ENCODE peak calls at places on chromosomes 12 and 14, in nine cellular contexts. Q is foreskin fibroblast; D is H1; M is heart right ventricle; S is GM20000; N is ovary; W is cardiac muscle cell; X is CD8-positive, alpha-beta T cell; B is endothelial cell of umbilical vein. K is an unnamed sample.

GRCh38 chr12:127125607-127126259 is 1141.2 kb upstream of the TMEM132C start:
- DNase-seq in B (no peak), W (peak), M (no peak), D (no peak), X (no peak), S (no peak), Q (peak), N (no peak), K (no peak)

GRCh38 chr14:101361451-101362433 is 199.6 kb upstream of the DIO3 start:
- DNase-seq in M (no peak), D (no peak), X (no peak), B (no peak), N (no peak), W (no peak), Q (no peak), S (no peak), K (no peak)

GRCh38 chr12:29317556-29318363 is 63.2 kb downstream of the ERGIC2 start:
- DNase-seq in M (peak), S (peak), N (no peak), D (peak), W (peak), B (peak), Q (peak), X (peak), K (peak)

GRCh38 chr12:73731658-73732057 is 806.0 kb upstream of the ATXN7L3B start:
- DNase-seq in S (no peak), B (no peak), M (no peak), X (no peak), W (no peak), N (no peak), D (no peak), Q (no peak), K (no peak)

GRCh38 chr12:110677206-110677911 is 11.6 kb downstream of the HVCN1 start:
- DNase-seq in M (peak), D (no peak), S (peak), N (no peak), Q (no peak), W (no peak), B (no peak), X (no peak), K (no peak)

GRCh38 chr12:42468341-42468821 is 121.2 kb downstream of the PRICKLE1 start:
- DNase-seq in N (peak), Q (no peak), W (peak), D (no peak), B (no peak), S (no peak), M (peak), X (no peak), K (no peak)

GRCh38 chr14:50529288-50530179 is 2.8 kb downstream of the MAP4K5 start:
- DNase-seq in W (no peak), B (peak), D (no peak), S (no peak), M (no peak), N (no peak), X (no peak), Q (no peak), K (no peak)

GRCh38 chr12:93790472-93791152 is 113.4 kb downstream of the CRADD start:
- DNase-seq in W (peak), Q (peak), D (no peak), X (no peak), S (no peak), B (peak), M (no peak), N (no peak), K (no peak)

GRCh38 chr12:74538491-74539258 is 1.0 kb downstream of the ATXN7L3B start:
- DNase-seq in N (no peak), D (no peak), B (peak), W (peak), X (peak), M (no peak), S (peak), Q (no peak), K (no peak)

GRCh38 chr14:24258548-24259265 is 4.3 kb downstream of the TGM1 start:
- DNase-seq in Q (no peak), W (no peak), M (no peak), X (no peak), B (no peak), S (no peak), D (no peak), N (no peak), K (no peak)

GRCh38 chr14:21101802-21102413 is 1.0 kb downstream of the TMEM253 start:
- DNase-seq in W (no peak), D (no peak), X (no peak), S (no peak), M (no peak), B (no peak), Q (no peak), N (no peak), K (no peak)

GRCh38 chr14:90405755-90406154 is 8.9 kb downstream of the CALM1 start:
- DNase-seq in N (no peak), W (no peak), B (no peak), D (no peak), M (no peak), S (no peak), X (no peak), Q (no peak), K (no peak)

GRCh38 chr14:88493392-88494185 is 61.2 kb downstream of the PTPN21 start:
- DNase-seq in B (no peak), Q (no peak), S (no peak), M (peak), W (no peak), N (no peak), X (no peak), D (no peak), K (no peak)

GRCh38 chr12:55727643-55728184 is 1.1 kb downstream of the CD63 start:
- DNase-seq in X (no peak), W (peak), Q (peak), D (no peak), M (no peak), S (no peak), B (peak), N (peak), K (no peak)

GRCh38 chr12:74286254-74286653 is 251.4 kb upstream of the ATXN7L3B start:
- DNase-seq in X (no peak), D (no peak), W (no peak), M (no peak), N (no peak), S (no peak), Q (no peak), B (no peak), K (no peak)

GRCh38 chr12:124098101-124098757 is 125.2 kb downstream of the ZNF664 start:
- DNase-seq in S (no peak), D (no peak), M (no peak), Q (no peak), B (no peak), W (no peak), N (no peak), X (no peak), K (no peak)

GRCh38 chr14:67602995-67603545 is 3.0 kb upstream of the PIGH start:
- DNase-seq in N (no peak), S (no peak), X (no peak), B (no peak), M (no peak), Q (no peak), D (no peak), W (no peak), K (no peak)

GRCh38 chr12:106258226-106258625 is 10.4 kb upstream of the CKAP4 start:
- DNase-seq in M (no peak), Q (no peak), S (no peak), W (no peak), B (no peak), X (no peak), D (no peak), N (no peak), K (no peak)

GRCh38 chr12:95600567-95600966 is 49.3 kb upstream of the USP44 start:
- DNase-seq in W (no peak), B (no peak), X (no peak), Q (no peak), M (no peak), S (no peak), D (no peak), N (no peak), K (no peak)

GRCh38 chr12:118853634-118854033 is 127.7 kb upstream of the SRRM4 start:
- DNase-seq in D (no peak), W (no peak), B (no peak), M (no peak), Q (no peak), N (no peak), X (no peak), S (no peak), K (no peak)

GRCh38 chr12:1633459-1633858 is 4.4 kb downstream of the WNT5B start:
- DNase-seq in D (no peak), W (no peak), M (no peak), B (no peak), Q (no peak), S (no peak), N (no peak), X (no peak), K (no peak)

GRCh38 chr14:25041898-25042297 is 8.0 kb downstream of the STXBP6 start:
- DNase-seq in B (no peak), W (no peak), S (no peak), D (no peak), M (no peak), N (no peak), X (no peak), Q (no peak), K (no peak)

GRCh38 chr12:57759360-57759980 is 4.6 kb downstream of the MARCHF9 start:
- DNase-seq in B (no peak), M (no peak), D (no peak), W (no peak), S (peak), Q (no peak), X (peak), N (no peak), K (no peak)

GRCh38 chr12:14995583-14996425 is 23.0 kb downstream of the PDE6H start:
- DNase-seq in D (no peak), W (peak), Q (peak), S (peak), M (no peak), X (no peak), B (peak), N (no peak), K (no peak)

GRCh38 chr14:104138098-104138890 is at the start of gene KIF26A:
- DNase-seq in M (peak), N (peak), W (no peak), Q (no peak), B (peak), X (peak), D (no peak), S (no peak), K (no peak)

GRCh38 chr12:3489057-3489456 is 1.9 kb upstream of the PRMT8 start:
- DNase-seq in B (no peak), S (no peak), X (no peak), W (peak), N (no peak), D (no peak), Q (peak), M (no peak), K (no peak)

GRCh38 chr14:100677152-100677924 is 49.4 kb upstream of the DLK1 start:
- DNase-seq in W (peak), S (no peak), D (no peak), B (no peak), N (peak), X (no peak), Q (peak), M (peak), K (no peak)

GRCh38 chr14:100140452-100141132 is 18.9 kb downstream of the DEGS2 start:
- DNase-seq in M (no peak), X (no peak), B (peak), W (peak), N (no peak), S (no peak), Q (no peak), D (peak), K (no peak)

GRCh38 chr12:31526158-31526546 is 64.8 kb downstream of the DENND5B start:
- DNase-seq in S (no peak), X (no peak), W (no peak), Q (no peak), D (no peak), N (no peak), B (no peak), M (no peak), K (no peak)

GRCh38 chr12:79983492-79983891 is 48.6 kb upstream of the PPP1R12A start:
- DNase-seq in B (no peak), W (peak), X (no peak), Q (peak), N (no peak), S (no peak), M (no peak), D (no peak), K (no peak)

GRCh38 chr12:102740157-102741032 is 176.6 kb downstream of the PAH start:
- DNase-seq in X (no peak), Q (peak), M (no peak), D (no peak), N (no peak), S (peak), B (no peak), W (peak), K (no peak)

GRCh38 chr14:76304536-76305473 is 71.1 kb upstream of the ESRRB start:
- DNase-seq in W (no peak), X (no peak), B (no peak), S (no peak), D (no peak), N (no peak), M (no peak), Q (no peak), K (no peak)

GRCh38 chr12:30795660-30796507 is 41.1 kb upstream of the CAPRIN2 start:
- DNase-seq in W (peak), M (peak), D (no peak), B (peak), Q (peak), N (peak), X (peak), S (peak), K (peak)

GRCh38 chr12:28578361-28578760 is 388.1 kb downstream of the CCDC91 start:
- DNase-seq in B (no peak), N (no peak), W (no peak), M (no peak), S (no peak), X (no peak), D (no peak), Q (peak), K (no peak)

GRCh38 chr14:60349663-60350365 is 100.8 kb downstream of the PPM1A start:
- DNase-seq in B (peak), W (peak), X (peak), Q (peak), D (no peak), M (peak), S (peak), N (peak), K (no peak)

GRCh38 chr12:7079826-7080125 is 12.5 kb downstream of the C1R start:
- DNase-seq in X (no peak), W (peak), B (no peak), N (no peak), Q (peak), S (no peak), D (no peak), M (no peak), K (no peak)

GRCh38 chr12:33182485-33182884 is 257.1 kb downstream of the SYT10 start:
- DNase-seq in B (no peak), N (no peak), D (no peak), Q (no peak), S (no peak), W (no peak), X (no peak), M (no peak), K (no peak)

GRCh38 chr12:121466800-121467637 is 67.1 kb downstream of the RNF34 start:
- DNase-seq in S (peak), X (peak), B (peak), M (peak), N (peak), D (peak), Q (peak), W (peak), K (peak)

GRCh38 chr14:101518611-101519048 is 42.7 kb upstream of the DIO3 start:
- DNase-seq in W (no peak), B (no peak), M (no peak), X (no peak), D (no peak), S (no peak), Q (no peak), N (no peak), K (no peak)

GRCh38 chr12:27014085-27014858 is at the start of gene TM7SF3:
- DNase-seq in D (peak), B (peak), X (peak), Q (peak), M (peak), N (peak), W (peak), S (peak), K (peak)
- TF ChIP-seq CTCF in D (peak), B (peak), X (peak), Q (peak), M (peak), N (peak), W (peak), S (peak), K (peak)

GRCh38 chr12:108234155-108234554 is 105.0 kb downstream of the CMKLR1 start:
- DNase-seq in Q (no peak), N (no peak), W (peak), M (peak), D (no peak), B (peak), S (peak), X (no peak), K (peak)
- TF ChIP-seq CTCF in Q (no peak), N (no peak), W (peak), M (peak), D (peak), B (peak), S (no peak), X (no peak), K (peak)

DNA sequence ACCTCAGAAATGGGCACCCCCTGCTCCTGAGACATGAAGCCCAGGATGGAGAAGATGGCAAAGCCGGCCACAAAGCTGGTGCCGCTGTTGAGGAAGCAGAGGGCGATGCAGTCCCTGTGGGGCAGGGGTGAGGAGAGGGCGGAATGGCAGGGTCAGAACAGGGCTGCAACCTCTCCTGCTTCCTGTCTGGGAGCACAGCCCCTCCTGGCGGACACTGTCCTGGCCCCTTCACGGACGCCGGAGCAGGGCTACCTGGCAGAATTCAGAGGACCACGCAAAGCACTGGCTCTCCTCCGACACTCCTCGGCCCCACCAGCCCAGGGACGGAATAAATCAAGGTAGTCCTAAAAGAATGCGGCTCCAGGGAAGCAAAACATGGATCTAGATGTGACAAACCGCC is 12.4 kb upstream of the SLC6A12 start:
- DNase-seq in S (no peak), D (no peak), B (no peak), N (no peak), M (no peak), W (no peak), Q (no peak), X (no peak), K (no peak)
- TF ChIP-seq CTCF in S (no peak), D (no peak), B (no peak), N (no peak), M (no peak), W (no peak), Q (no peak), X (no peak), K (no peak)

GRCh38 chr12:91332305-91332704 is 149.7 kb upstream of the DCN start:
- DNase-seq in Q (no peak), M (no peak), N (no peak), X (no peak), W (peak), B (no peak), S (no peak), D (no peak), K (no peak)
- TF ChIP-seq CTCF in Q (no peak), M (peak), N (peak), X (no peak), W (no peak), B (no peak), S (no peak), D (no peak), K (no peak)

DNA sequence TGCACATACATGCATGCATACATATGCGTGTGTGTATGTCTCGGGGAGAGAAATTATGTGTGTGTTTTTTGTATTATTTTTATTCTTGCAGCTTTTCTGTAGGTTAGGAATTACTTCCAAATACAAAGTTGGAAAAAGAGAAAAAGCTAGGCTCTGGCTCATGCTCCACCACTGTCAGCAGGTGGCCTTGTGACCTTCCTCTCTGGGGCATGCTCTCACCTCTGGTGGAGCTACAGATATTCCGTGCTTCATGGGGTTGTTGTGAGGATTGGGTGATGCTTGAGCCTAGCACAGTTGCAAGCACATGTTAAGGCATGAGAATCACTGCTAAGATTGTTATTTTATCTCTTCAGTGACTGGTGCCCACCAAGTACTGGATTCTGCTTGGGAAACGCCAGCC is 6.7 kb upstream of the SERPINA6 start:
- DNase-seq in Q (no peak), X (no peak), D (no peak), B (no peak), W (no peak), N (no peak), S (no peak), M (no peak), K (no peak)
- TF ChIP-seq CTCF in Q (no peak), X (no peak), D (no peak), B (no peak), W (no peak), N (no peak), S (no peak), M (no peak), K (no peak)

GRCh38 chr14:44652640-44653039 is 145.6 kb upstream of the FSCB start:
- DNase-seq in M (no peak), Q (no peak), W (no peak), B (no peak), X (no peak), N (no peak), S (no peak), D (no peak), K (no peak)

GRCh38 chr14:44658389-44658696 is 151.3 kb upstream of the FSCB start:
- DNase-seq in W (no peak), S (no peak), Q (no peak), N (no peak), B (no peak), X (no peak), M (no peak), D (no peak), K (no peak)

GRCh38 chr14:44657153-44657552 is 150.1 kb upstream of the FSCB start:
- DNase-seq in B (no peak), M (no peak), D (no peak), N (no peak), S (no peak), W (no peak), X (no peak), Q (no peak), K (no peak)

GRCh38 chr14:44662250-44662891 is 155.3 kb upstream of the FSCB start:
- DNase-seq in D (no peak), X (no peak), B (no peak), Q (no peak), N (no peak), S (no peak), M (no peak), W (no peak), K (no peak)

DNA sequence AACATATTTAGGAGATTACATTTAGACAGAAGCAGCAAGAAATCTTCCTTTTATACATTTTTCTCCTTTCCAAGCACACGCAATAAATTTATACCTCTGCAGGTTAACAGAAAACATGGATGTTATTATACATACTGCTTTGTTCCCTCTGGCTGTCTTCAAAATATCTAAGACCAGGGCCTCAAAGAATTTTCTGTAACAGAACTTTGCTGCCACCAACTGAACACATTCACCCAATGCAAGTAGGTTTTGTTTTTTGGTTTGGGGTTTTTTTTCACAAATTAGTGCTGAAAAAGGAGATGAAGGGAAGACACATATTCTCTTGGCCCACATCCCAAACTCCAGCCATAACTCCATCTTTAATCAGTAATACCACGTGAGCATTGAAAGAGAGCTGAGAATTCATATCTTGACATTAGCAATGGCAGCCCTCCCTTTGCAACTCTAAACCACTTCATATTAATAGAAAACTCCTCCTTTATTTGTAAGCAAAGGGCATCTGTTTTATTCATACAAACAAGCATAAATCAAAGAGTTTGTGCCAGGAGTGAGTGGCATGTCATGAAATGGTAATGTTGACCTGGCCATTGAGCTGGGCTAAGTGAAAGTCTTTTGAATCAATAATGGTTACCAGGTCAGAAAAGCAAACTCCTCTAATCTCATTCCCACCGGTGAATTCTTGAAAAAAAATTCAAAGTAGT is 150.8 kb upstream of the FSCB start:
- DNase-seq in W (peak), X (no peak), M (no peak), N (no peak), B (no peak), D (no peak), Q (no peak), S (no peak), K (no peak)
- TF ChIP-seq CTCF in W (peak), X (no peak), M (peak), N (no peak), B (no peak), D (no peak), Q (peak), S (no peak), K (no peak)